ENCODE peak calls at places on chromosomes 13 and 19, in nine cellular contexts. C, U, A, T, M, Q, J, W and L are unnamed samples.

GRCh38 chr19:18253716-18254115 is 20.5 kb downstream of the IQCN start:
- DNase-seq in W (no peak), T (no peak), M (no peak), C (no peak), A (no peak), U (no peak), Q (peak), J (no peak), L (no peak)

GRCh38 chr19:30402790-30403189 is 30.6 kb downstream of the ZNF536 start:
- DNase-seq in J (no peak), W (no peak), Q (no peak), T (no peak), M (no peak), C (no peak), A (no peak), U (no peak), L (no peak)

GRCh38 chr13:29758591-29759114 is 91.8 kb downstream of the UBL3 start:
- DNase-seq in A (no peak), C (peak), J (peak), Q (no peak), W (no peak), U (no peak), T (peak), M (no peak), L (peak)

GRCh38 chr19:3725640-3726310 is 17.6 kb downstream of the TJP3 start:
- DNase-seq in T (no peak), U (no peak), Q (no peak), W (no peak), C (no peak), J (peak), A (peak), M (no peak), L (peak)

GRCh38 chr13:48412100-48412556 is 785 bp downstream of the LPAR6 start:
- DNase-seq in A (no peak), J (peak), M (no peak), Q (no peak), T (no peak), C (no peak), U (no peak), W (no peak), L (peak)

GRCh38 chr19:47228168-47228936 is 2.6 kb downstream of the BBC3 start:
- DNase-seq in A (peak), C (peak), J (no peak), W (no peak), U (no peak), Q (peak), T (no peak), M (no peak), L (no peak)

GRCh38 chr13:113769881-113770280 is 10.9 kb downstream of the TMEM255B start:
- DNase-seq in M (no peak), U (peak), T (no peak), W (no peak), J (no peak), Q (no peak), A (no peak), C (no peak), L (no peak)

GRCh38 chr19:47230122-47230920 is 678 bp downstream of the BBC3 start:
- DNase-seq in U (peak), C (peak), W (no peak), J (peak), T (peak), M (peak), Q (peak), A (peak), L (no peak)

GRCh38 chr13:112696869-112697465 is 7.1 kb downstream of the ATP11A start:
- DNase-seq in U (peak), M (no peak), T (no peak), W (no peak), C (no peak), J (no peak), Q (no peak), A (no peak), L (no peak)

GRCh38 chr13:57829496-57829895 is 198.0 kb downstream of the PCDH17 start:
- DNase-seq in J (no peak), W (no peak), M (peak), C (no peak), Q (no peak), T (no peak), A (no peak), U (no peak), L (no peak)

GRCh38 chr13:31538067-31539042 is 201.0 kb upstream of the RXFP2 start:
- DNase-seq in J (peak), U (no peak), W (peak), C (no peak), T (no peak), M (peak), Q (no peak), A (peak), L (peak)

GRCh38 chr13:98405690-98406344 is 171.1 kb downstream of the STK24 start:
- DNase-seq in T (no peak), W (no peak), U (no peak), J (no peak), M (no peak), A (no peak), C (no peak), Q (no peak), L (no peak)

GRCh38 chr13:44605275-44605674 is 29.1 kb upstream of the TSC22D1 start:
- DNase-seq in W (no peak), J (no peak), T (no peak), M (no peak), C (no peak), A (no peak), Q (no peak), U (no peak), L (no peak)

GRCh38 chr19:8089664-8090601 is 37.4 kb downstream of the CCL25 start:
- DNase-seq in U (no peak), C (no peak), T (no peak), Q (no peak), A (no peak), W (no peak), J (no peak), M (no peak), L (no peak)

GRCh38 chr13:114152831-114153371 is 20.5 kb upstream of the RASA3 start:
- DNase-seq in Q (no peak), C (no peak), J (peak), T (no peak), U (no peak), A (no peak), M (no peak), W (no peak), L (no peak)

GRCh38 chr19:8252922-8253589 is 43.9 kb downstream of the CERS4 start:
- DNase-seq in M (peak), J (peak), C (peak), Q (peak), T (peak), W (peak), A (peak), U (peak), L (peak)

GRCh38 chr13:87671031-87671823 is at the start of gene SLITRK5:
- DNase-seq in U (peak), C (peak), M (peak), T (peak), J (peak), Q (no peak), W (no peak), A (peak), L (peak)

GRCh38 chr19:409515-410242 is 732 bp upstream of the C2CD4C start:
- DNase-seq in M (no peak), J (peak), A (peak), U (peak), W (no peak), Q (no peak), C (no peak), T (no peak), L (no peak)

GRCh38 chr19:8161135-8161646 is 11.8 kb upstream of the FBN3 start:
- DNase-seq in Q (peak), U (no peak), C (no peak), W (no peak), J (peak), T (no peak), A (peak), M (no peak), L (no peak)

GRCh38 chr19:2795827-2796658 is 10.7 kb downstream of the THOP1 start:
- DNase-seq in T (no peak), A (no peak), U (no peak), C (no peak), J (no peak), W (no peak), Q (no peak), M (no peak), L (no peak)